ENCODE peak calls at places on chromosomes 6 and 20, in seven cellular contexts. One of them, this sample, is unnamed. For H3K27me3 and H3K9me3, the result is how much of the 10 kb centered on the place peaks cover.

GRCh38 chr6:108452725-108453195 is 108.0 kb upstream of the FOXO3 start:
- DNase-seq in fibroblast of lung: no peak
- DNase-seq in BE2C: no peak
- DNase-seq in left ventricle myocardium inferior: no peak
- DNase-seq in aorta: no peak
- DNase-seq in effector memory CD4-positive, alpha-beta T cell: no peak
- DNase-seq in sigmoid colon: no peak
- DNase-seq in this sample: no peak

GRCh38 chr20:59817406-59817805 is 116.0 kb downstream of the SYCP2 start:
- DNase-seq in sigmoid colon: no peak
- DNase-seq in aorta: no peak
- DNase-seq in fibroblast of lung: no peak
- DNase-seq in BE2C: no peak
- DNase-seq in left ventricle myocardium inferior: no peak
- DNase-seq in effector memory CD4-positive, alpha-beta T cell: no peak
- DNase-seq in this sample: no peak

GRCh38 chr20:4730782-4731181 is 9.1 kb downstream of the PRND start:
- DNase-seq in sigmoid colon: no peak
- DNase-seq in BE2C: no peak
- DNase-seq in fibroblast of lung: peak
- DNase-seq in left ventricle myocardium inferior: no peak
- DNase-seq in effector memory CD4-positive, alpha-beta T cell: no peak
- DNase-seq in aorta: no peak
- DNase-seq in this sample: no peak

GRCh38 chr20:57882451-57883161 is 172.8 kb upstream of the PMEPA1 start:
- DNase-seq in effector memory CD4-positive, alpha-beta T cell: no peak
- DNase-seq in fibroblast of lung: no peak
- DNase-seq in left ventricle myocardium inferior: no peak
- DNase-seq in BE2C: no peak
- DNase-seq in aorta: no peak
- DNase-seq in sigmoid colon: peak
- DNase-seq in this sample: peak

GRCh38 chr6:4336778-4337442 is 201.5 kb upstream of the ECI2 start:
- DNase-seq in fibroblast of lung: peak
- DNase-seq in effector memory CD4-positive, alpha-beta T cell: no peak
- DNase-seq in BE2C: no peak
- DNase-seq in sigmoid colon: peak
- DNase-seq in left ventricle myocardium inferior: no peak
- DNase-seq in aorta: no peak
- DNase-seq in this sample: no peak

GRCh38 chr6:89411269-89412070 is 603 bp downstream of the RRAGD start:
- DNase-seq in aorta: peak
- DNase-seq in sigmoid colon: peak
- DNase-seq in effector memory CD4-positive, alpha-beta T cell: no peak
- DNase-seq in BE2C: peak
- DNase-seq in left ventricle myocardium inferior: peak
- DNase-seq in fibroblast of lung: no peak
- DNase-seq in this sample: peak

GRCh38 chr6:89117285-89118108 is at the start of gene SRSF12:
- DNase-seq in effector memory CD4-positive, alpha-beta T cell: no peak
- DNase-seq in fibroblast of lung: peak
- DNase-seq in sigmoid colon: no peak
- DNase-seq in BE2C: peak
- DNase-seq in aorta: peak
- DNase-seq in left ventricle myocardium inferior: peak
- DNase-seq in this sample: peak

GRCh38 chr6:45021652-45022051 is 306.5 kb upstream of the RUNX2 start:
- DNase-seq in aorta: no peak
- DNase-seq in effector memory CD4-positive, alpha-beta T cell: no peak
- DNase-seq in fibroblast of lung: peak
- DNase-seq in left ventricle myocardium inferior: no peak
- DNase-seq in sigmoid colon: no peak
- DNase-seq in BE2C: no peak
- DNase-seq in this sample: no peak

GRCh38 chr6:113073611-113074191 is 726.6 kb downstream of the RFPL4B start:
- DNase-seq in aorta: no peak
- DNase-seq in left ventricle myocardium inferior: no peak
- DNase-seq in BE2C: no peak
- DNase-seq in sigmoid colon: no peak
- DNase-seq in fibroblast of lung: peak
- DNase-seq in effector memory CD4-positive, alpha-beta T cell: no peak
- DNase-seq in this sample: no peak

GRCh38 chr6:32178547-32179440 is 589 bp downstream of the RNF5 start:
- DNase-seq in left ventricle myocardium inferior: no peak
- DNase-seq in fibroblast of lung: no peak
- DNase-seq in aorta: no peak
- DNase-seq in sigmoid colon: no peak
- DNase-seq in BE2C: no peak
- DNase-seq in effector memory CD4-positive, alpha-beta T cell: no peak
- DNase-seq in this sample: no peak

GRCh38 chr6:52454556-52454955 is 34.4 kb downstream of the EFHC1 start:
- DNase-seq in effector memory CD4-positive, alpha-beta T cell: no peak
- DNase-seq in fibroblast of lung: no peak
- DNase-seq in BE2C: no peak
- DNase-seq in aorta: no peak
- DNase-seq in left ventricle myocardium inferior: no peak
- DNase-seq in sigmoid colon: no peak
- DNase-seq in this sample: no peak

GRCh38 chr6:137487947-137488735 is 6.1 kb downstream of the OLIG3 start:
- DNase-seq in effector memory CD4-positive, alpha-beta T cell: no peak
- DNase-seq in sigmoid colon: no peak
- DNase-seq in fibroblast of lung: no peak
- DNase-seq in aorta: no peak
- DNase-seq in left ventricle myocardium inferior: no peak
- DNase-seq in BE2C: no peak
- DNase-seq in this sample: no peak

GRCh38 chr6:24855389-24856245 is 56.9 kb upstream of the ARMH2 start:
- DNase-seq in sigmoid colon: peak
- DNase-seq in fibroblast of lung: peak
- DNase-seq in aorta: peak
- DNase-seq in effector memory CD4-positive, alpha-beta T cell: peak
- DNase-seq in BE2C: peak
- DNase-seq in left ventricle myocardium inferior: peak
- DNase-seq in this sample: peak

GRCh38 chr20:9359561-9360308 is 154.7 kb upstream of the LAMP5 start:
- DNase-seq in fibroblast of lung: peak
- DNase-seq in aorta: peak
- DNase-seq in left ventricle myocardium inferior: no peak
- DNase-seq in sigmoid colon: peak
- DNase-seq in BE2C: peak
- DNase-seq in effector memory CD4-positive, alpha-beta T cell: no peak
- DNase-seq in this sample: peak

GRCh38 chr20:38581013-38581412 is at the start of gene ADIG:
- DNase-seq in aorta: no peak
- DNase-seq in effector memory CD4-positive, alpha-beta T cell: no peak
- DNase-seq in BE2C: peak
- DNase-seq in fibroblast of lung: no peak
- DNase-seq in sigmoid colon: no peak
- DNase-seq in left ventricle myocardium inferior: peak
- DNase-seq in this sample: no peak

GRCh38 chr6:656460-657252 is at the start of gene HUS1B:
- DNase-seq in aorta: no peak
- DNase-seq in fibroblast of lung: no peak
- DNase-seq in BE2C: no peak
- DNase-seq in left ventricle myocardium inferior: no peak
- DNase-seq in effector memory CD4-positive, alpha-beta T cell: no peak
- DNase-seq in sigmoid colon: no peak
- DNase-seq in this sample: no peak

GRCh38 chr6:136546321-136546720 is 3.9 kb downstream of the MAP7 start:
- DNase-seq in sigmoid colon: no peak
- DNase-seq in aorta: no peak
- DNase-seq in fibroblast of lung: no peak
- DNase-seq in BE2C: no peak
- DNase-seq in effector memory CD4-positive, alpha-beta T cell: no peak
- DNase-seq in left ventricle myocardium inferior: no peak
- DNase-seq in this sample: no peak

GRCh38 chr6:64258752-64259151 is 623.1 kb downstream of the PHF3 start:
- DNase-seq in aorta: no peak
- DNase-seq in BE2C: no peak
- DNase-seq in left ventricle myocardium inferior: no peak
- DNase-seq in sigmoid colon: no peak
- DNase-seq in effector memory CD4-positive, alpha-beta T cell: no peak
- DNase-seq in fibroblast of lung: no peak
- DNase-seq in this sample: no peak

GRCh38 chr6:170003027-170003426 is 251.6 kb downstream of the ERMARD start:
- DNase-seq in sigmoid colon: peak
- DNase-seq in left ventricle myocardium inferior: no peak
- DNase-seq in BE2C: no peak
- DNase-seq in fibroblast of lung: no peak
- DNase-seq in effector memory CD4-positive, alpha-beta T cell: no peak
- DNase-seq in aorta: no peak
- DNase-seq in this sample: no peak

GRCh38 chr6:119273799-119274595 is 75.6 kb downstream of the MAN1A1 start:
- DNase-seq in aorta: no peak
- DNase-seq in fibroblast of lung: peak
- DNase-seq in sigmoid colon: no peak
- DNase-seq in left ventricle myocardium inferior: no peak
- DNase-seq in effector memory CD4-positive, alpha-beta T cell: no peak
- DNase-seq in BE2C: peak
- DNase-seq in this sample: no peak

GRCh38 chr20:57480444-57481152 is 44.3 kb downstream of the CTCFL start:
- DNase-seq in sigmoid colon: peak
- DNase-seq in fibroblast of lung: no peak
- DNase-seq in effector memory CD4-positive, alpha-beta T cell: no peak
- DNase-seq in aorta: no peak
- DNase-seq in BE2C: no peak
- DNase-seq in left ventricle myocardium inferior: no peak
- DNase-seq in this sample: no peak

GRCh38 chr6:56869346-56869745 is 85.6 kb upstream of the BEND6 start:
- DNase-seq in aorta: no peak
- DNase-seq in effector memory CD4-positive, alpha-beta T cell: no peak
- DNase-seq in sigmoid colon: no peak
- DNase-seq in fibroblast of lung: no peak
- DNase-seq in BE2C: no peak
- DNase-seq in left ventricle myocardium inferior: no peak
- DNase-seq in this sample: no peak
- H3K4me3 ChIP-seq in aorta: no peak
- H3K4me3 ChIP-seq in effector memory CD4-positive, alpha-beta T cell: no peak
- H3K4me3 ChIP-seq in sigmoid colon: no peak
- H3K4me3 ChIP-seq in fibroblast of lung: no peak
- H3K4me3 ChIP-seq in BE2C: no peak
- H3K4me3 ChIP-seq in left ventricle myocardium inferior: no peak
- H3K4me3 ChIP-seq in this sample: no peak

GRCh38 chr6:151814614-151815013 is 7.1 kb downstream of the ESR1 start:
- DNase-seq in BE2C: no peak
- DNase-seq in effector memory CD4-positive, alpha-beta T cell: no peak
- DNase-seq in aorta: no peak
- DNase-seq in sigmoid colon: no peak
- DNase-seq in fibroblast of lung: no peak
- DNase-seq in left ventricle myocardium inferior: no peak
- DNase-seq in this sample: no peak
- H3K27me3 ChIP-seq in BE2C: under half
- H3K27me3 ChIP-seq in effector memory CD4-positive, alpha-beta T cell: under half
- H3K27me3 ChIP-seq in aorta: under half
- H3K27me3 ChIP-seq in sigmoid colon: under half
- H3K27me3 ChIP-seq in fibroblast of lung: under half
- H3K27me3 ChIP-seq in left ventricle myocardium inferior: under half
- H3K27me3 ChIP-seq in this sample: under half

DNA sequence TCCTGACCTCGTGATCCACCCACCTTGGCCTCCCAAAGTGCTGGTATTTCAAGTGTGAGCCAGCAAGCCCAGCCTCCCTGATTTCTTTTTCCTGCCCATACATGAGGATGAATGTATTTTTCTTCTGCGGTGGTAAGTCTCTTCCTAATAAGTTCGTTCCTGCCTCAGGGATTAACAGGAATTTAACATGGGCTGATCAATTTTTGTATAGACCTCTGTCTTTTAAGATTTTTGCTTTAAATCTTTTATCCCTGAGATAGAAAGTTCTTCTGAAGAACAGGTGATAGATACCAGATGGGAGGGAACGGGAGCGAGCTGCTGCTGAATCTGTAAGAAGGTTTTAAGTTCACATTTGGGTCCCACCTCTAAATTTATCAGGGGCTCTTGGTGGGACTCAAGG is 7.0 kb upstream of the ZNFX1 start:
- DNase-seq in sigmoid colon: no peak
- DNase-seq in left ventricle myocardium inferior: no peak
- DNase-seq in aorta: no peak
- DNase-seq in fibroblast of lung: no peak
- DNase-seq in effector memory CD4-positive, alpha-beta T cell: no peak
- DNase-seq in BE2C: no peak
- DNase-seq in this sample: no peak
- H3K9me3 ChIP-seq in sigmoid colon: under half
- H3K9me3 ChIP-seq in left ventricle myocardium inferior: half or more
- H3K9me3 ChIP-seq in aorta: under half
- H3K9me3 ChIP-seq in fibroblast of lung: under half
- H3K9me3 ChIP-seq in effector memory CD4-positive, alpha-beta T cell: half or more
- H3K9me3 ChIP-seq in BE2C: under half
- H3K9me3 ChIP-seq in this sample: under half

DNA sequence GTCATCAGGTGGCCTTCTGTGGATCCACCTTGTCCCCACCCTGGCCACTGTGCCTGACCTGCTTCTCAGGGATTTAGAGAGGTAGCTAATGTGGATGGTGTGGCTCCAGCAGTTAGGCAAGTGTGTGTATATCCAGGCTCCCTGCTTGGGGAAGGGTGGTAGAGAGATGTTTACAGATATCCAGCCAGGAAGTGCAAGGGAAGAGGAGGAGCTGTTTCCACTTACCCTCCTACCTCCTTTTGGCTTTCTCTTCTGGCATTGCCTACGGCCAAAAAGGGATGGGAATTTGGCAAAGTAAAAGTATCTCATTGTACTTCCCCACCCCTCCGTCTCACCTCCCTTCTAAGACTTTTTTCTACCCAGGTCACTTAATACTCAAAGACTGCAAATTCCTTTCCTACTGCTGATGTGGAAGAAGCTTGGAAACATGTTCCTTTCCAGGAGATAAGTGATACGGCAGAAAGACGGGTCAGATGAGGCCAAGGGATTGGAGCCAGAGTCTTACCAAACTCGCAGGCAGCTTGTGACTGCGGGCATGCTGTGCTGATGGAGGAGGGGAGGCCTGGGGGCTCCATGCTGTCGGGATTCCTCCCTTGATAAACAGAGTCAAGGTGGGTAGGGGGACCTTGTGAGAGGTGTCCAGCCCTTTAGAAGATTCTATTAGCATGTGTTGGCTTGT is 253.4 kb downstream of the PRL start:
- DNase-seq in aorta: no peak
- DNase-seq in sigmoid colon: no peak
- DNase-seq in fibroblast of lung: peak
- DNase-seq in left ventricle myocardium inferior: peak
- DNase-seq in effector memory CD4-positive, alpha-beta T cell: no peak
- DNase-seq in BE2C: no peak
- DNase-seq in this sample: peak
- H3K4me3 ChIP-seq in aorta: no peak
- H3K4me3 ChIP-seq in sigmoid colon: peak
- H3K4me3 ChIP-seq in fibroblast of lung: no peak
- H3K4me3 ChIP-seq in left ventricle myocardium inferior: peak
- H3K4me3 ChIP-seq in effector memory CD4-positive, alpha-beta T cell: no peak
- H3K4me3 ChIP-seq in BE2C: no peak
- H3K4me3 ChIP-seq in this sample: no peak

This sample was measured in MG63.